ENCODE peak calls at places on chromosomes 2 and 18, in seven cellular contexts. One of them, this sample, is unnamed.

GRCh38 chr2:36352024-36352398 is 3.6 kb upstream of the CRIM1 start:
- DNase-seq in C1 segment of cervical spinal cord: no peak
- DNase-seq in naive thymus-derived CD4-positive, alpha-beta T cell: no peak
- DNase-seq in stimulated activated CD4-positive, alpha-beta T cell treated with anti-CD3 and anti-CD28 coated beads, Interleukin-2, amount 100 ng/mL, for 48 hours: no peak
- DNase-seq in memory B cell: no peak
- DNase-seq in IMR-90: peak
- DNase-seq in psoas muscle: no peak
- DNase-seq in this sample: no peak

GRCh38 chr18:75211721-75212625 is 1.4 kb downstream of the TSHZ1 start:
- DNase-seq in C1 segment of cervical spinal cord: peak
- DNase-seq in naive thymus-derived CD4-positive, alpha-beta T cell: peak
- DNase-seq in stimulated activated CD4-positive, alpha-beta T cell treated with anti-CD3 and anti-CD28 coated beads, Interleukin-2, amount 100 ng/mL, for 48 hours: peak
- DNase-seq in memory B cell: no peak
- DNase-seq in IMR-90: peak
- DNase-seq in psoas muscle: peak
- DNase-seq in this sample: peak

GRCh38 chr2:213834331-213834730 is 550.1 kb downstream of the SPAG16 start:
- DNase-seq in C1 segment of cervical spinal cord: no peak
- DNase-seq in naive thymus-derived CD4-positive, alpha-beta T cell: no peak
- DNase-seq in stimulated activated CD4-positive, alpha-beta T cell treated with anti-CD3 and anti-CD28 coated beads, Interleukin-2, amount 100 ng/mL, for 48 hours: no peak
- DNase-seq in memory B cell: no peak
- DNase-seq in IMR-90: peak
- DNase-seq in psoas muscle: no peak
- DNase-seq in this sample: no peak

GRCh38 chr18:56330381-56331115 is 307.8 kb downstream of the TXNL1 start:
- DNase-seq in C1 segment of cervical spinal cord: no peak
- DNase-seq in naive thymus-derived CD4-positive, alpha-beta T cell: no peak
- DNase-seq in stimulated activated CD4-positive, alpha-beta T cell treated with anti-CD3 and anti-CD28 coated beads, Interleukin-2, amount 100 ng/mL, for 48 hours: no peak
- DNase-seq in memory B cell: no peak
- DNase-seq in IMR-90: no peak
- DNase-seq in psoas muscle: no peak
- DNase-seq in this sample: no peak

GRCh38 chr2:24015562-24016375 is 5.9 kb downstream of the MFSD2B start:
- DNase-seq in C1 segment of cervical spinal cord: no peak
- DNase-seq in naive thymus-derived CD4-positive, alpha-beta T cell: no peak
- DNase-seq in stimulated activated CD4-positive, alpha-beta T cell treated with anti-CD3 and anti-CD28 coated beads, Interleukin-2, amount 100 ng/mL, for 48 hours: no peak
- DNase-seq in memory B cell: no peak
- DNase-seq in IMR-90: peak
- DNase-seq in psoas muscle: no peak
- DNase-seq in this sample: no peak

GRCh38 chr2:216043949-216044348 is 30.6 kb upstream of the MREG start:
- DNase-seq in C1 segment of cervical spinal cord: no peak
- DNase-seq in naive thymus-derived CD4-positive, alpha-beta T cell: no peak
- DNase-seq in stimulated activated CD4-positive, alpha-beta T cell treated with anti-CD3 and anti-CD28 coated beads, Interleukin-2, amount 100 ng/mL, for 48 hours: no peak
- DNase-seq in memory B cell: no peak
- DNase-seq in IMR-90: no peak
- DNase-seq in psoas muscle: no peak
- DNase-seq in this sample: no peak

GRCh38 chr2:151849413-151850010 is 21.3 kb upstream of the ARL5A start:
- DNase-seq in C1 segment of cervical spinal cord: no peak
- DNase-seq in naive thymus-derived CD4-positive, alpha-beta T cell: no peak
- DNase-seq in stimulated activated CD4-positive, alpha-beta T cell treated with anti-CD3 and anti-CD28 coated beads, Interleukin-2, amount 100 ng/mL, for 48 hours: no peak
- DNase-seq in memory B cell: no peak
- DNase-seq in IMR-90: no peak
- DNase-seq in psoas muscle: no peak
- DNase-seq in this sample: no peak

GRCh38 chr18:75845413-75845812 is 417.9 kb upstream of the SMIM21 start:
- DNase-seq in C1 segment of cervical spinal cord: no peak
- DNase-seq in naive thymus-derived CD4-positive, alpha-beta T cell: no peak
- DNase-seq in stimulated activated CD4-positive, alpha-beta T cell treated with anti-CD3 and anti-CD28 coated beads, Interleukin-2, amount 100 ng/mL, for 48 hours: no peak
- DNase-seq in memory B cell: no peak
- DNase-seq in IMR-90: no peak
- DNase-seq in psoas muscle: no peak
- DNase-seq in this sample: no peak

GRCh38 chr2:111617804-111618576 is 266.0 kb downstream of the ANAPC1 start:
- DNase-seq in C1 segment of cervical spinal cord: peak
- DNase-seq in naive thymus-derived CD4-positive, alpha-beta T cell: no peak
- DNase-seq in stimulated activated CD4-positive, alpha-beta T cell treated with anti-CD3 and anti-CD28 coated beads, Interleukin-2, amount 100 ng/mL, for 48 hours: no peak
- DNase-seq in memory B cell: no peak
- DNase-seq in IMR-90: no peak
- DNase-seq in psoas muscle: peak
- DNase-seq in this sample: no peak

GRCh38 chr2:37614061-37614802 is 57.2 kb downstream of the CDC42EP3 start:
- DNase-seq in C1 segment of cervical spinal cord: no peak
- DNase-seq in naive thymus-derived CD4-positive, alpha-beta T cell: no peak
- DNase-seq in stimulated activated CD4-positive, alpha-beta T cell treated with anti-CD3 and anti-CD28 coated beads, Interleukin-2, amount 100 ng/mL, for 48 hours: no peak
- DNase-seq in memory B cell: no peak
- DNase-seq in IMR-90: peak
- DNase-seq in psoas muscle: no peak
- DNase-seq in this sample: no peak

GRCh38 chr2:186572705-186573104 is 17.2 kb upstream of the ITGAV start:
- DNase-seq in C1 segment of cervical spinal cord: no peak
- DNase-seq in naive thymus-derived CD4-positive, alpha-beta T cell: no peak
- DNase-seq in stimulated activated CD4-positive, alpha-beta T cell treated with anti-CD3 and anti-CD28 coated beads, Interleukin-2, amount 100 ng/mL, for 48 hours: no peak
- DNase-seq in memory B cell: no peak
- DNase-seq in IMR-90: no peak
- DNase-seq in psoas muscle: no peak
- DNase-seq in this sample: no peak

GRCh38 chr2:123916512-123916911 is 108.6 kb upstream of the CNTNAP5 start:
- DNase-seq in C1 segment of cervical spinal cord: no peak
- DNase-seq in naive thymus-derived CD4-positive, alpha-beta T cell: no peak
- DNase-seq in stimulated activated CD4-positive, alpha-beta T cell treated with anti-CD3 and anti-CD28 coated beads, Interleukin-2, amount 100 ng/mL, for 48 hours: no peak
- DNase-seq in memory B cell: no peak
- DNase-seq in IMR-90: no peak
- DNase-seq in psoas muscle: no peak
- DNase-seq in this sample: no peak

GRCh38 chr2:8636691-8637636 is 44.9 kb upstream of the ID2 start:
- DNase-seq in C1 segment of cervical spinal cord: no peak
- DNase-seq in naive thymus-derived CD4-positive, alpha-beta T cell: no peak
- DNase-seq in stimulated activated CD4-positive, alpha-beta T cell treated with anti-CD3 and anti-CD28 coated beads, Interleukin-2, amount 100 ng/mL, for 48 hours: no peak
- DNase-seq in memory B cell: no peak
- DNase-seq in IMR-90: peak
- DNase-seq in psoas muscle: no peak
- DNase-seq in this sample: no peak

GRCh38 chr2:219514196-219514761 is at the start of gene ASIC4:
- DNase-seq in C1 segment of cervical spinal cord: no peak
- DNase-seq in naive thymus-derived CD4-positive, alpha-beta T cell: no peak
- DNase-seq in stimulated activated CD4-positive, alpha-beta T cell treated with anti-CD3 and anti-CD28 coated beads, Interleukin-2, amount 100 ng/mL, for 48 hours: no peak
- DNase-seq in memory B cell: no peak
- DNase-seq in IMR-90: peak
- DNase-seq in psoas muscle: no peak
- DNase-seq in this sample: no peak

GRCh38 chr2:37224063-37224462 is 7.3 kb downstream of the CEBPZ start:
- DNase-seq in C1 segment of cervical spinal cord: no peak
- DNase-seq in naive thymus-derived CD4-positive, alpha-beta T cell: no peak
- DNase-seq in stimulated activated CD4-positive, alpha-beta T cell treated with anti-CD3 and anti-CD28 coated beads, Interleukin-2, amount 100 ng/mL, for 48 hours: no peak
- DNase-seq in memory B cell: no peak
- DNase-seq in IMR-90: no peak
- DNase-seq in psoas muscle: no peak
- DNase-seq in this sample: no peak

GRCh38 chr2:160028431-160029269 is 33.8 kb downstream of the PLA2R1 start:
- DNase-seq in C1 segment of cervical spinal cord: no peak
- DNase-seq in naive thymus-derived CD4-positive, alpha-beta T cell: no peak
- DNase-seq in stimulated activated CD4-positive, alpha-beta T cell treated with anti-CD3 and anti-CD28 coated beads, Interleukin-2, amount 100 ng/mL, for 48 hours: no peak
- DNase-seq in memory B cell: no peak
- DNase-seq in IMR-90: peak
- DNase-seq in psoas muscle: no peak
- DNase-seq in this sample: no peak

GRCh38 chr18:8586956-8587355 is 22.3 kb upstream of the RAB12 start:
- DNase-seq in C1 segment of cervical spinal cord: no peak
- DNase-seq in naive thymus-derived CD4-positive, alpha-beta T cell: no peak
- DNase-seq in stimulated activated CD4-positive, alpha-beta T cell treated with anti-CD3 and anti-CD28 coated beads, Interleukin-2, amount 100 ng/mL, for 48 hours: no peak
- DNase-seq in memory B cell: no peak
- DNase-seq in IMR-90: no peak
- DNase-seq in psoas muscle: no peak
- DNase-seq in this sample: no peak

GRCh38 chr2:160719116-160719515 is 225.5 kb upstream of the RBMS1 start:
- DNase-seq in C1 segment of cervical spinal cord: no peak
- DNase-seq in naive thymus-derived CD4-positive, alpha-beta T cell: no peak
- DNase-seq in stimulated activated CD4-positive, alpha-beta T cell treated with anti-CD3 and anti-CD28 coated beads, Interleukin-2, amount 100 ng/mL, for 48 hours: no peak
- DNase-seq in memory B cell: no peak
- DNase-seq in IMR-90: peak
- DNase-seq in psoas muscle: no peak
- DNase-seq in this sample: no peak

GRCh38 chr2:85652056-85652455 is 15.9 kb downstream of the SFTPB start:
- DNase-seq in C1 segment of cervical spinal cord: no peak
- DNase-seq in naive thymus-derived CD4-positive, alpha-beta T cell: no peak
- DNase-seq in stimulated activated CD4-positive, alpha-beta T cell treated with anti-CD3 and anti-CD28 coated beads, Interleukin-2, amount 100 ng/mL, for 48 hours: no peak
- DNase-seq in memory B cell: no peak
- DNase-seq in IMR-90: no peak
- DNase-seq in psoas muscle: no peak
- DNase-seq in this sample: no peak

GRCh38 chr2:2142350-2142749 is 188.7 kb downstream of the MYT1L start:
- DNase-seq in C1 segment of cervical spinal cord: no peak
- DNase-seq in naive thymus-derived CD4-positive, alpha-beta T cell: no peak
- DNase-seq in stimulated activated CD4-positive, alpha-beta T cell treated with anti-CD3 and anti-CD28 coated beads, Interleukin-2, amount 100 ng/mL, for 48 hours: no peak
- DNase-seq in memory B cell: no peak
- DNase-seq in IMR-90: no peak
- DNase-seq in psoas muscle: no peak
- DNase-seq in this sample: no peak

GRCh38 chr2:95025406-95026319 is at the start of gene MAL:
- DNase-seq in C1 segment of cervical spinal cord: peak
- DNase-seq in naive thymus-derived CD4-positive, alpha-beta T cell: peak
- DNase-seq in stimulated activated CD4-positive, alpha-beta T cell treated with anti-CD3 and anti-CD28 coated beads, Interleukin-2, amount 100 ng/mL, for 48 hours: peak
- DNase-seq in memory B cell: no peak
- DNase-seq in IMR-90: no peak
- DNase-seq in psoas muscle: no peak
- DNase-seq in this sample: peak

GRCh38 chr2:20421988-20422678 is 24.7 kb upstream of the RHOB start:
- DNase-seq in C1 segment of cervical spinal cord: no peak
- DNase-seq in naive thymus-derived CD4-positive, alpha-beta T cell: no peak
- DNase-seq in stimulated activated CD4-positive, alpha-beta T cell treated with anti-CD3 and anti-CD28 coated beads, Interleukin-2, amount 100 ng/mL, for 48 hours: no peak
- DNase-seq in memory B cell: no peak
- DNase-seq in IMR-90: peak
- DNase-seq in psoas muscle: peak
- DNase-seq in this sample: no peak

GRCh38 chr2:231387904-231388724 is 7.4 kb upstream of the B3GNT7 start:
- DNase-seq in C1 segment of cervical spinal cord: peak
- DNase-seq in naive thymus-derived CD4-positive, alpha-beta T cell: no peak
- DNase-seq in stimulated activated CD4-positive, alpha-beta T cell treated with anti-CD3 and anti-CD28 coated beads, Interleukin-2, amount 100 ng/mL, for 48 hours: no peak
- DNase-seq in memory B cell: no peak
- DNase-seq in IMR-90: peak
- DNase-seq in psoas muscle: peak
- DNase-seq in this sample: no peak

GRCh38 chr2:123913266-123913810 is 111.7 kb upstream of the CNTNAP5 start:
- DNase-seq in C1 segment of cervical spinal cord: no peak
- DNase-seq in naive thymus-derived CD4-positive, alpha-beta T cell: no peak
- DNase-seq in stimulated activated CD4-positive, alpha-beta T cell treated with anti-CD3 and anti-CD28 coated beads, Interleukin-2, amount 100 ng/mL, for 48 hours: no peak
- DNase-seq in memory B cell: no peak
- DNase-seq in IMR-90: no peak
- DNase-seq in psoas muscle: no peak
- DNase-seq in this sample: no peak

GRCh38 chr2:150880986-150881385 is 380.7 kb downstream of the RBM43 start:
- DNase-seq in C1 segment of cervical spinal cord: no peak
- DNase-seq in naive thymus-derived CD4-positive, alpha-beta T cell: no peak
- DNase-seq in stimulated activated CD4-positive, alpha-beta T cell treated with anti-CD3 and anti-CD28 coated beads, Interleukin-2, amount 100 ng/mL, for 48 hours: no peak
- DNase-seq in memory B cell: no peak
- DNase-seq in IMR-90: no peak
- DNase-seq in psoas muscle: no peak
- DNase-seq in this sample: no peak

GRCh38 chr2:179991344-179991743 is 15.8 kb downstream of the CWC22 start:
- DNase-seq in C1 segment of cervical spinal cord: no peak
- DNase-seq in naive thymus-derived CD4-positive, alpha-beta T cell: no peak
- DNase-seq in stimulated activated CD4-positive, alpha-beta T cell treated with anti-CD3 and anti-CD28 coated beads, Interleukin-2, amount 100 ng/mL, for 48 hours: no peak
- DNase-seq in memory B cell: no peak
- DNase-seq in IMR-90: no peak
- DNase-seq in psoas muscle: no peak
- DNase-seq in this sample: no peak

GRCh38 chr2:8617590-8617989 is 64.3 kb upstream of the ID2 start:
- DNase-seq in C1 segment of cervical spinal cord: no peak
- DNase-seq in naive thymus-derived CD4-positive, alpha-beta T cell: no peak
- DNase-seq in stimulated activated CD4-positive, alpha-beta T cell treated with anti-CD3 and anti-CD28 coated beads, Interleukin-2, amount 100 ng/mL, for 48 hours: no peak
- DNase-seq in memory B cell: no peak
- DNase-seq in IMR-90: no peak
- DNase-seq in psoas muscle: no peak
- DNase-seq in this sample: no peak

GRCh38 chr2:54424555-54425163 is 31.5 kb upstream of the SPTBN1 start:
- DNase-seq in C1 segment of cervical spinal cord: no peak
- DNase-seq in naive thymus-derived CD4-positive, alpha-beta T cell: no peak
- DNase-seq in stimulated activated CD4-positive, alpha-beta T cell treated with anti-CD3 and anti-CD28 coated beads, Interleukin-2, amount 100 ng/mL, for 48 hours: no peak
- DNase-seq in memory B cell: no peak
- DNase-seq in IMR-90: no peak
- DNase-seq in psoas muscle: no peak
- DNase-seq in this sample: no peak

GRCh38 chr2:239146011-239146641 is 254.7 kb downstream of the HDAC4 start:
- DNase-seq in C1 segment of cervical spinal cord: no peak
- DNase-seq in naive thymus-derived CD4-positive, alpha-beta T cell: no peak
- DNase-seq in stimulated activated CD4-positive, alpha-beta T cell treated with anti-CD3 and anti-CD28 coated beads, Interleukin-2, amount 100 ng/mL, for 48 hours: no peak
- DNase-seq in memory B cell: no peak
- DNase-seq in IMR-90: no peak
- DNase-seq in psoas muscle: no peak
- DNase-seq in this sample: no peak

GRCh38 chr2:120901213-120901612 is 165.5 kb downstream of the GLI2 start:
- DNase-seq in C1 segment of cervical spinal cord: no peak
- DNase-seq in naive thymus-derived CD4-positive, alpha-beta T cell: no peak
- DNase-seq in stimulated activated CD4-positive, alpha-beta T cell treated with anti-CD3 and anti-CD28 coated beads, Interleukin-2, amount 100 ng/mL, for 48 hours: no peak
- DNase-seq in memory B cell: no peak
- DNase-seq in IMR-90: no peak
- DNase-seq in psoas muscle: no peak
- DNase-seq in this sample: no peak

GRCh38 chr18:12479982-12480381 is 72.3 kb downstream of the PRELID3A start:
- DNase-seq in C1 segment of cervical spinal cord: no peak
- DNase-seq in naive thymus-derived CD4-positive, alpha-beta T cell: no peak
- DNase-seq in stimulated activated CD4-positive, alpha-beta T cell treated with anti-CD3 and anti-CD28 coated beads, Interleukin-2, amount 100 ng/mL, for 48 hours: no peak
- DNase-seq in memory B cell: no peak
- DNase-seq in IMR-90: peak
- DNase-seq in psoas muscle: no peak
- DNase-seq in this sample: no peak

GRCh38 chr18:69757733-69758132 is 189.9 kb downstream of the CD226 start:
- DNase-seq in C1 segment of cervical spinal cord: no peak
- DNase-seq in naive thymus-derived CD4-positive, alpha-beta T cell: no peak
- DNase-seq in stimulated activated CD4-positive, alpha-beta T cell treated with anti-CD3 and anti-CD28 coated beads, Interleukin-2, amount 100 ng/mL, for 48 hours: no peak
- DNase-seq in memory B cell: no peak
- DNase-seq in IMR-90: peak
- DNase-seq in psoas muscle: no peak
- DNase-seq in this sample: no peak

GRCh38 chr2:38279201-38279600 is 97.9 kb downstream of the ATL2 start:
- DNase-seq in C1 segment of cervical spinal cord: no peak
- DNase-seq in naive thymus-derived CD4-positive, alpha-beta T cell: no peak
- DNase-seq in stimulated activated CD4-positive, alpha-beta T cell treated with anti-CD3 and anti-CD28 coated beads, Interleukin-2, amount 100 ng/mL, for 48 hours: no peak
- DNase-seq in memory B cell: no peak
- DNase-seq in IMR-90: peak
- DNase-seq in psoas muscle: no peak
- DNase-seq in this sample: no peak

GRCh38 chr2:28538652-28539051 is 42.8 kb downstream of the PLB1 start:
- DNase-seq in C1 segment of cervical spinal cord: no peak
- DNase-seq in naive thymus-derived CD4-positive, alpha-beta T cell: no peak
- DNase-seq in stimulated activated CD4-positive, alpha-beta T cell treated with anti-CD3 and anti-CD28 coated beads, Interleukin-2, amount 100 ng/mL, for 48 hours: no peak
- DNase-seq in memory B cell: no peak
- DNase-seq in IMR-90: no peak
- DNase-seq in psoas muscle: no peak
- DNase-seq in this sample: no peak

GRCh38 chr2:90209009-90209408 is 1517.5 kb downstream of the RPIA start:
- DNase-seq in C1 segment of cervical spinal cord: no peak
- DNase-seq in naive thymus-derived CD4-positive, alpha-beta T cell: no peak
- DNase-seq in stimulated activated CD4-positive, alpha-beta T cell treated with anti-CD3 and anti-CD28 coated beads, Interleukin-2, amount 100 ng/mL, for 48 hours: no peak
- DNase-seq in memory B cell: no peak
- DNase-seq in IMR-90: no peak
- DNase-seq in psoas muscle: no peak
- DNase-seq in this sample: no peak

GRCh38 chr18:49597556-49597955 is 35.7 kb downstream of the LIPG start:
- DNase-seq in C1 segment of cervical spinal cord: no peak
- DNase-seq in naive thymus-derived CD4-positive, alpha-beta T cell: no peak
- DNase-seq in stimulated activated CD4-positive, alpha-beta T cell treated with anti-CD3 and anti-CD28 coated beads, Interleukin-2, amount 100 ng/mL, for 48 hours: no peak
- DNase-seq in memory B cell: no peak
- DNase-seq in IMR-90: no peak
- DNase-seq in psoas muscle: no peak
- DNase-seq in this sample: no peak

This sample was measured in activated T-helper 9 cell treated with anti-CD3 and anti-CD28 coated beads, Interleukin-2, amount 50 U/mL, for 16 hours.